ENCODE peak calls at places on chromosome 17, in five cellular contexts. A, U, D, Q and B are unnamed samples.

GRCh38 chr17:56809106-56809819 is 24.5 kb downstream of the C17orf67 start:
- DNase-seq in A (no peak), U (no peak), D (no peak), Q (no peak), B (no peak)

GRCh38 chr17:17508641-17509591 is 12.7 kb upstream of the RASD1 start:
- DNase-seq in A (no peak), U (no peak), D (no peak), Q (no peak), B (no peak)

GRCh38 chr17:79632432-79632735 is 21.5 kb upstream of the RBFOX3 start:
- DNase-seq in A (no peak), U (no peak), D (no peak), Q (no peak), B (no peak)

GRCh38 chr17:9036336-9036735 is 15.0 kb downstream of the NTN1 start:
- DNase-seq in A (no peak), U (no peak), D (no peak), Q (no peak), B (no peak)

GRCh38 chr17:33716937-33717336 is 423.8 kb upstream of the ASIC2 start:
- DNase-seq in A (no peak), U (no peak), D (no peak), Q (no peak), B (no peak)

GRCh38 chr17:56121661-56122060 is 31.6 kb upstream of the ANKFN1 start:
- DNase-seq in A (no peak), U (no peak), D (no peak), Q (no peak), B (no peak)

GRCh38 chr17:60586288-60586974 is 13.6 kb upstream of the PPM1D start:
- DNase-seq in A (no peak), U (no peak), D (no peak), Q (no peak), B (no peak)

GRCh38 chr17:53655591-53655990 is 167.1 kb upstream of the KIF2B start:
- DNase-seq in A (no peak), U (no peak), D (no peak), Q (no peak), B (no peak)

GRCh38 chr17:58383892-58384462 is 32.0 kb upstream of the SUPT4H1 start:
- DNase-seq in A (no peak), U (no peak), D (no peak), Q (no peak), B (no peak)

GRCh38 chr17:4490109-4490591 is 8.5 kb upstream of the SPNS2 start:
- DNase-seq in A (no peak), U (peak), D (no peak), Q (no peak), B (no peak)

GRCh38 chr17:43327421-43327820 is 71.4 kb upstream of the ARL4D start:
- DNase-seq in A (peak), U (no peak), D (no peak), Q (no peak), B (no peak)

GRCh38 chr17:62696726-62697490 is 69.4 kb downstream of the MRC2 start:
- DNase-seq in A (no peak), U (no peak), D (no peak), Q (no peak), B (no peak)

GRCh38 chr17:43094129-43094834 is 30.9 kb downstream of the BRCA1 start:
- DNase-seq in A (peak), U (peak), D (no peak), Q (no peak), B (no peak)

GRCh38 chr17:40551091-40551873 is 14.0 kb downstream of the CCR7 start:
- DNase-seq in A (peak), U (no peak), D (no peak), Q (peak), B (peak)

GRCh38 chr17:77445030-77445907 is 304.5 kb downstream of the SEC14L1 start:
- DNase-seq in A (peak), U (no peak), D (peak), Q (peak), B (peak)

GRCh38 chr17:42077770-42078169 is 20.5 kb downstream of the ZNF385C start:
- DNase-seq in A (no peak), U (no peak), D (no peak), Q (no peak), B (no peak)

GRCh38 chr17:68588362-68588761 is 12.8 kb downstream of the FAM20A start:
- DNase-seq in A (no peak), U (no peak), D (no peak), Q (no peak), B (no peak)

GRCh38 chr17:34852141-34852540 is 109.1 kb downstream of the CCT6B start:
- DNase-seq in A (no peak), U (no peak), D (no peak), Q (no peak), B (no peak)

GRCh38 chr17:61135782-61136181 is 263.9 kb upstream of the TBX2 start:
- DNase-seq in A (no peak), U (no peak), D (no peak), Q (no peak), B (no peak)

GRCh38 chr17:45288825-45289224 is 26.9 kb upstream of the SPATA32 start:
- DNase-seq in A (no peak), U (no peak), D (no peak), Q (no peak), B (no peak)

GRCh38 chr17:16506188-16506587 is 14.2 kb upstream of the LRRC75A start:
- DNase-seq in A (no peak), U (no peak), D (no peak), Q (no peak), B (no peak)

GRCh38 chr17:66941249-66941648 is 23.3 kb upstream of the CACNG4 start:
- DNase-seq in A (no peak), U (no peak), D (no peak), Q (no peak), B (no peak)

GRCh38 chr17:60145006-60145935 is 4.5 kb upstream of the CA4 start:
- DNase-seq in A (no peak), U (no peak), D (no peak), Q (no peak), B (no peak)

GRCh38 chr17:10837987-10838386 is at the start of gene PIRT:
- DNase-seq in A (no peak), U (no peak), D (peak), Q (no peak), B (no peak)

GRCh38 chr17:72387969-72388368 is 267.1 kb downstream of the SOX9 start:
- DNase-seq in A (no peak), U (no peak), D (no peak), Q (no peak), B (no peak)

GRCh38 chr17:4187076-4187475 is 44.1 kb downstream of the CYB5D2 start:
- DNase-seq in A (no peak), U (no peak), D (no peak), Q (no peak), B (no peak)

GRCh38 chr17:49146620-49147306 is 14.2 kb downstream of the B4GALNT2 start:
- DNase-seq in A (peak), U (peak), D (no peak), Q (no peak), B (peak)

GRCh38 chr17:61766520-61766919 is 96.8 kb downstream of the BRIP1 start:
- DNase-seq in A (peak), U (no peak), D (no peak), Q (no peak), B (peak)

GRCh38 chr17:62692721-62693431 is 65.4 kb downstream of the MRC2 start:
- DNase-seq in A (no peak), U (no peak), D (no peak), Q (no peak), B (peak)

GRCh38 chr17:73952136-73952497 is 251.4 kb upstream of the RPL38 start:
- DNase-seq in A (no peak), U (no peak), D (no peak), Q (no peak), B (no peak)

GRCh38 chr17:67218385-67218950 is 26.5 kb downstream of the HELZ start:
- DNase-seq in A (peak), U (no peak), D (peak), Q (no peak), B (peak)